ENCODE peak calls at places on chromosomes 13 and 19, in seven cellular contexts. One of them, this sample, is unnamed.

GRCh38 chr13:41311607-41312500 is 787 bp downstream of the NAA16 start:
- DNase-seq in H1: no peak
- DNase-seq in mesenchymal stem cell: peak; percentile 59
- DNase-seq in trophoblast cell: peak; percentile 21
- DNase-seq in mesendoderm: peak; percentile 29
- DNase-seq in neuronal stem cell: peak; percentile 17
- DNase-seq in IMR-90: peak; percentile 43
- DNase-seq in this sample: no peak

GRCh38 chr19:36113895-36114762 is 546 bp downstream of the POLR2I start:
- DNase-seq in H1: peak; percentile 65
- DNase-seq in neuronal stem cell: no peak
- DNase-seq in IMR-90: peak; percentile 30
- DNase-seq in trophoblast cell: no peak
- DNase-seq in mesenchymal stem cell: peak; percentile 71
- DNase-seq in mesendoderm: peak; percentile 64
- DNase-seq in this sample: peak; percentile 64

GRCh38 chr19:32595491-32595890 is 14.5 kb downstream of the PDCD5 start:
- DNase-seq in trophoblast cell: no peak
- DNase-seq in H1: no peak
- DNase-seq in mesendoderm: no peak
- DNase-seq in neuronal stem cell: no peak
- DNase-seq in mesenchymal stem cell: no peak
- DNase-seq in IMR-90: no peak
- DNase-seq in this sample: no peak

GRCh38 chr19:40542197-40542859 is 34.3 kb upstream of the SHKBP1 start:
- DNase-seq in neuronal stem cell: no peak
- DNase-seq in IMR-90: peak; percentile 60
- DNase-seq in H1: no peak
- DNase-seq in mesendoderm: no peak
- DNase-seq in mesenchymal stem cell: peak; percentile 17
- DNase-seq in trophoblast cell: no peak
- DNase-seq in this sample: no peak

GRCh38 chr19:51735759-51736449 is 12.1 kb upstream of the HAS1 start:
- DNase-seq in trophoblast cell: peak; percentile 88
- DNase-seq in IMR-90: peak; percentile 3
- DNase-seq in mesendoderm: no peak
- DNase-seq in H1: no peak
- DNase-seq in mesenchymal stem cell: no peak
- DNase-seq in neuronal stem cell: no peak
- DNase-seq in this sample: no peak

GRCh38 chr13:100668408-100668807 is 6.2 kb downstream of the TMTC4 start:
- DNase-seq in neuronal stem cell: no peak
- DNase-seq in mesendoderm: peak; percentile 31
- DNase-seq in IMR-90: peak; percentile 17
- DNase-seq in H1: no peak
- DNase-seq in trophoblast cell: no peak
- DNase-seq in mesenchymal stem cell: no peak
- DNase-seq in this sample: no peak

GRCh38 chr13:113977976-113978375 is 4.1 kb upstream of the C13orf46 start:
- DNase-seq in H1: no peak
- DNase-seq in trophoblast cell: no peak
- DNase-seq in neuronal stem cell: no peak
- DNase-seq in mesenchymal stem cell: no peak
- DNase-seq in IMR-90: no peak
- DNase-seq in mesendoderm: no peak
- DNase-seq in this sample: no peak

GRCh38 chr13:113219311-113219940 is 10.0 kb downstream of the CUL4A start:
- DNase-seq in neuronal stem cell: no peak
- DNase-seq in H1: no peak
- DNase-seq in mesendoderm: peak; percentile 74
- DNase-seq in mesenchymal stem cell: no peak
- DNase-seq in IMR-90: peak; percentile 14
- DNase-seq in trophoblast cell: no peak
- DNase-seq in this sample: no peak

GRCh38 chr19:54482889-54483288 is 9.8 kb upstream of the CDC42EP5 start:
- DNase-seq in mesendoderm: no peak
- DNase-seq in trophoblast cell: no peak
- DNase-seq in H1: no peak
- DNase-seq in mesenchymal stem cell: no peak
- DNase-seq in IMR-90: no peak
- DNase-seq in neuronal stem cell: no peak
- DNase-seq in this sample: no peak

GRCh38 chr19:15464394-15465385 is at the start of gene RASAL3:
- DNase-seq in IMR-90: no peak
- DNase-seq in neuronal stem cell: no peak
- DNase-seq in mesenchymal stem cell: no peak
- DNase-seq in trophoblast cell: no peak
- DNase-seq in mesendoderm: no peak
- DNase-seq in H1: no peak
- DNase-seq in this sample: peak; percentile 59

GRCh38 chr19:51365211-51366049 is 758 bp downstream of the ETFB start:
- DNase-seq in IMR-90: peak; percentile 53
- DNase-seq in neuronal stem cell: no peak
- DNase-seq in H1: no peak
- DNase-seq in mesenchymal stem cell: peak; percentile 71
- DNase-seq in trophoblast cell: no peak
- DNase-seq in mesendoderm: no peak
- DNase-seq in this sample: no peak

GRCh38 chr19:5903502-5904301 is at the start of gene NDUFA11:
- DNase-seq in mesenchymal stem cell: no peak
- DNase-seq in IMR-90: peak; percentile 95
- DNase-seq in neuronal stem cell: peak; percentile 97
- DNase-seq in H1: peak; percentile 99
- DNase-seq in mesendoderm: peak; percentile 97
- DNase-seq in trophoblast cell: peak; percentile 94
- DNase-seq in this sample: peak; percentile 98

GRCh38 chr13:108855737-108856387 is 226.5 kb downstream of the MYO16 start:
- DNase-seq in trophoblast cell: no peak
- DNase-seq in mesenchymal stem cell: no peak
- DNase-seq in IMR-90: no peak
- DNase-seq in neuronal stem cell: no peak
- DNase-seq in H1: no peak
- DNase-seq in mesendoderm: no peak
- DNase-seq in this sample: no peak

GRCh38 chr13:32545083-32545482 is 6.5 kb upstream of the N4BP2L2 start:
- DNase-seq in neuronal stem cell: no peak
- DNase-seq in trophoblast cell: no peak
- DNase-seq in mesenchymal stem cell: no peak
- DNase-seq in H1: no peak
- DNase-seq in mesendoderm: no peak
- DNase-seq in IMR-90: no peak
- DNase-seq in this sample: no peak

GRCh38 chr13:31761951-31762350 is 22.6 kb downstream of the RXFP2 start:
- DNase-seq in neuronal stem cell: no peak
- DNase-seq in trophoblast cell: no peak
- DNase-seq in H1: no peak
- DNase-seq in IMR-90: peak; percentile 71
- DNase-seq in mesendoderm: no peak
- DNase-seq in mesenchymal stem cell: no peak
- DNase-seq in this sample: no peak

GRCh38 chr13:29721766-29722165 is 126.3 kb upstream of the SLC7A1 start:
- DNase-seq in mesenchymal stem cell: no peak
- DNase-seq in IMR-90: no peak
- DNase-seq in trophoblast cell: no peak
- DNase-seq in neuronal stem cell: no peak
- DNase-seq in mesendoderm: no peak
- DNase-seq in H1: no peak
- DNase-seq in this sample: no peak

GRCh38 chr19:44807652-44808462 is 1.0 kb upstream of the BCAM start:
- DNase-seq in mesendoderm: peak; percentile 95
- DNase-seq in mesenchymal stem cell: peak; percentile 65
- DNase-seq in IMR-90: peak; percentile 34
- DNase-seq in neuronal stem cell: peak; percentile 64
- DNase-seq in H1: no peak
- DNase-seq in trophoblast cell: peak; percentile 81
- DNase-seq in this sample: peak; percentile 99

DNA sequence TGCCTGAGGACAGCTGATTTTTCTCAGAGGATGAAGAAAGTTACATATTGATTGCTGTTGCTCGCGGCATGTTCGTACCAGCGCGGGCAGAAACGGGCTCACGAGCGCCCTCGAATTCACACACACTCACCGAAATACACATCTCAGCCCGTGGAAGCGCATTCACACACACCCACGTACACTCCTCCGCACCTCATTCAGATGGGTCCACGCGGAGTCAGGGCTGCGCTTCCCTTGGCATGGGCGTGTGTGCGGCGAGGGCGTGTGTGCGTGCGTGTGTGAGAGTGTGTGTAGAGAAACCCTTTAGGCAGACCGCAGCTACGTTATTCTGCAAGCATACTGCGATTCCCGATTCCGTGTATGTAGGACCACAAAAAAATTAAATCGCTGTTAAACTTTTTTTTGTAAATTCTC is 2.1 kb upstream of the PCDH17 start:
- DNase-seq in trophoblast cell: no peak
- DNase-seq in H1: no peak
- DNase-seq in IMR-90: no peak
- DNase-seq in neuronal stem cell: no peak
- DNase-seq in mesenchymal stem cell: no peak
- DNase-seq in mesendoderm: no peak
- DNase-seq in this sample: no peak
- H3K4ac ChIP-seq in trophoblast cell: no peak overlapping the region
- H3K4ac ChIP-seq in H1: no peak overlapping the region
- H3K4ac ChIP-seq in IMR-90: no peak overlapping the region
- H3K4ac ChIP-seq in neuronal stem cell: peak overlapping the region; percentile 76
- H3K4ac ChIP-seq in mesenchymal stem cell: no peak overlapping the region
- H3K4ac ChIP-seq in mesendoderm: no peak overlapping the region
- H3K4ac ChIP-seq in this sample: no peak overlapping the region

DNA sequence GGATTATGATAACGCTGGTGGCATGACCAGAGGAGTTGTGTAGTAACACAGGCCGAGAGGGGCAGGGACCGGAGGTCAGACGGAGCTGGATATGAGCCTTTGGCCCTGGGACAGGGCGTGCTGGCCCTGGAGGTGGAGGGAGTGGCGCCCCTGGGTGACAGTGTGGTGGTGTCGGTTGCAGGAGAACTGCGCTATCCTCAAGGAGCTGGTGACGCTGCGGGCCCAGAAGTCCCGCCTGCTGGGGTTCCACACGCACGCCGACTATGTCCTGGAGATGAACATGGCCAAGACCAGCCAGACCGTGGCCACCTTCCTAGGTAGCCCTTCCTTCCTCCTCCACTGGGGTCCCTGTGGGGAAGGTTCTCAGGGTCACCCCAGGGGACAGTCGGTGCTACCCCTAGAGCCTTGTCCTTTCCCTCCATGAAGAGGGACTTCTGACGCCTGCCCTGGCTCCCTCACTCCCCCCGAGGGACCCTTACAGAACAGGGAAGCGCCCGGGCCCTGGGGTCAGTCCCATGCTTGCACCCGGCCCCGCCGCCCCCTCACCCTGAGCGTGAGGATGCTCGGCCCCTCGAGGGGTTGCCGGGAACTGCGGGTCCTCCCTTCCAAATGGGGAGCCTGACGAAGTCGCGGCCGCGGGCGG is 12.8 kb upstream of the ZNF554 start:
- DNase-seq in mesenchymal stem cell: no peak
- DNase-seq in H1: no peak
- DNase-seq in IMR-90: no peak
- DNase-seq in trophoblast cell: no peak
- DNase-seq in neuronal stem cell: no peak
- DNase-seq in mesendoderm: no peak
- DNase-seq in this sample: no peak
- H2AK5ac ChIP-seq in mesenchymal stem cell: no peak overlapping the region
- H2AK5ac ChIP-seq in H1: no peak overlapping the region
- H2AK5ac ChIP-seq in IMR-90: no peak overlapping the region
- H2AK5ac ChIP-seq in trophoblast cell: no peak overlapping the region
- H2AK5ac ChIP-seq in neuronal stem cell: no peak overlapping the region
- H2AK5ac ChIP-seq in mesendoderm: no peak overlapping the region
- H2AK5ac ChIP-seq in this sample: no peak overlapping the region

GRCh38 chr13:110182461-110182860 is 124.5 kb downstream of the COL4A1 start:
- DNase-seq in H1: no peak
- DNase-seq in neuronal stem cell: no peak
- DNase-seq in IMR-90: no peak
- DNase-seq in trophoblast cell: no peak
- DNase-seq in mesenchymal stem cell: no peak
- DNase-seq in mesendoderm: no peak
- DNase-seq in this sample: no peak

GRCh38 chr13:110185696-110186095 is 121.3 kb downstream of the COL4A1 start:
- DNase-seq in H1: no peak
- DNase-seq in IMR-90: peak; percentile 17
- DNase-seq in neuronal stem cell: no peak
- DNase-seq in mesendoderm: no peak
- DNase-seq in mesenchymal stem cell: peak; percentile 42
- DNase-seq in trophoblast cell: no peak
- DNase-seq in this sample: no peak

GRCh38 chr13:110183925-110184324 is 123.0 kb downstream of the COL4A1 start:
- DNase-seq in neuronal stem cell: no peak
- DNase-seq in mesendoderm: peak; percentile 55
- DNase-seq in IMR-90: peak; percentile 11
- DNase-seq in H1: no peak
- DNase-seq in trophoblast cell: no peak
- DNase-seq in mesenchymal stem cell: no peak
- DNase-seq in this sample: no peak

GRCh38 chr13:110186221-110186838 is 120.6 kb downstream of the COL4A1 start:
- DNase-seq in IMR-90: no peak
- DNase-seq in mesenchymal stem cell: no peak
- DNase-seq in neuronal stem cell: no peak
- DNase-seq in trophoblast cell: no peak
- DNase-seq in mesendoderm: peak; percentile 84
- DNase-seq in H1: no peak
- DNase-seq in this sample: no peak

DNA sequence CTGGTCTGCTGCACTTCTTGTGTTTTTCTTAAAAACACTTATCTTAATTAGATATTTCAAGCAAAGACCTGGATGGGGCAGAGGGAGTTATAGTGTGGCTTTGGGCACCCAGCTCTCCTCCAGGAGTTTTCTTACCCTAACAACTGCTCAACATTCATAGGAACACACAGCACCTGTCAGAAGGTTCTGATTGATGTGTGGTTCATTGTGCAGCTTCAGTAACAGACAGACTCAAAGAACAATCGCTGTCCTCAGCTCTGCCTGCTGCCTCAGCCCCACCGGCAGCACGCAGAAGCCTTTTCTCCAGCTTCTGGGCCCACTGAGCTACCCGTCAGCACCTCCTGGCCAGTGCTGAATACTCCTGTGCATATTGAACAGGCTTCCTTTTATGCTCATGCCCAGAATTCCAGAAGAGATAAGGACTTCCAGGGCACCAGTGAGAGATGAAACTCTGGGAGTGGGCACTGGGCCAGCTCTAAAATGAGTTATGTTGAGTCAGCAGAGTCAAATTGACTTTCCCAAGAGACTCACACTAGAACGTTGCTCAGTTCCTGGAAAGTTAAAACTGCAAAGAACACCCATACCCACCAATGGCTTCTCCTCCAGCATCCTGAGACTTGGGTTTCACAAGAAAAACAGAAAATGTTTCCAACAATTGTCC is 119.3 kb downstream of the COL4A1 start:
- DNase-seq in H1: no peak
- DNase-seq in trophoblast cell: no peak
- DNase-seq in mesendoderm: no peak
- DNase-seq in neuronal stem cell: no peak
- DNase-seq in IMR-90: peak; percentile 78
- DNase-seq in mesenchymal stem cell: peak; percentile 72
- DNase-seq in this sample: no peak
- H3K4ac ChIP-seq in H1: no peak overlapping the region
- H3K4ac ChIP-seq in trophoblast cell: no peak overlapping the region
- H3K4ac ChIP-seq in mesendoderm: no peak overlapping the region
- H3K4ac ChIP-seq in neuronal stem cell: no peak overlapping the region
- H3K4ac ChIP-seq in IMR-90: no peak overlapping the region
- H3K4ac ChIP-seq in mesenchymal stem cell: no peak overlapping the region
- H3K4ac ChIP-seq in this sample: no peak overlapping the region

DNA sequence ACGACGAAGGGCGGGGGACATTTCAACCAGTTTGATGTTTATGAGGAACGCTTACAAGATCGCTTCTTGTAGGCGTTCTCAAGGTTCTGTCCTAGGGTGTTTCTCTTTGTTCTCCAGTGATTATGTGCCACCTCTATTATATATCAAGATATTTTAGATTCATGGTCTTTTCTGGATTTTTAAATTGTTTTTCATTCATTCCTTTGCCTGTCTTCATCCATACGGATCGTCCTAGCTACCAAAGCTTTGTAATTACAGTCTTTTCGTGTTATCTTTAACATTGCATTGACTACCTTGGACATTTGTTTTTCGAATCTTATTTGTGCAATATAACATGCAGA is 342 bp upstream of the EID2 start:
- DNase-seq in neuronal stem cell: no peak
- DNase-seq in trophoblast cell: no peak
- DNase-seq in IMR-90: no peak
- DNase-seq in H1: no peak
- DNase-seq in mesendoderm: no peak
- DNase-seq in mesenchymal stem cell: no peak
- DNase-seq in this sample: no peak
- H2AK5ac ChIP-seq in neuronal stem cell: no peak overlapping the region
- H2AK5ac ChIP-seq in trophoblast cell: no peak overlapping the region
- H2AK5ac ChIP-seq in IMR-90: no peak overlapping the region
- H2AK5ac ChIP-seq in H1: no peak overlapping the region
- H2AK5ac ChIP-seq in mesendoderm: no peak overlapping the region
- H2AK5ac ChIP-seq in mesenchymal stem cell: no peak overlapping the region
- H2AK5ac ChIP-seq in this sample: no peak overlapping the region